ENCODE peak calls at places on chromosomes 4 and X, in nine cellular contexts. U is stimulated activated CD4-positive, alpha-beta T cell treated with anti-CD3 and anti-CD28 coated beads, Interleukin-1b, Interleukin-23, amount 100 ng/mL, for 24 hours; G is endothelial cell; I is ELR; P is progenitor cell of endocrine pancreas; Q is IMR-90; N is coronary artery; B is psoas muscle; W is SJSA1. D is an unnamed sample.

GRCh38 chr4:3314706-3315260 is 22.0 kb downstream of the RGS12 start:
- DNase-seq in U (no peak), G (no peak), I (no peak), P (no peak), Q (no peak), N (peak; percentile 47), B (no peak), W (no peak), D (no peak)

GRCh38 chrX:356385-357034 is 30.2 kb downstream of the PPP2R3B start:
- DNase-seq in U (no peak), G (no peak), I (peak; percentile 91), P (no peak), Q (peak; percentile 64), N (no peak), B (no peak), W (no peak), D (no peak)

GRCh38 chr4:71132486-71132885 is 139.0 kb downstream of the DCK start:
- DNase-seq in U (no peak), G (no peak), I (peak; percentile 56), P (no peak), Q (peak; percentile 60), N (no peak), B (no peak), W (no peak), D (no peak)

GRCh38 chrX:115650916-115651315 is 89.9 kb downstream of the PLS3 start:
- DNase-seq in U (no peak), G (peak; percentile 45), I (peak; percentile 48), P (peak; percentile 39), Q (peak; percentile 47), N (no peak), B (no peak), W (peak; percentile 45), D (peak; percentile 28)

GRCh38 chr4:26132858-26133257 is 188.0 kb upstream of the RBPJ start:
- DNase-seq in U (no peak), G (no peak), I (no peak), P (no peak), Q (no peak), N (no peak), B (no peak), W (no peak), D (no peak)

GRCh38 chrX:150355898-150356297 is 7.2 kb upstream of the MAMLD1 start:
- DNase-seq in U (no peak), G (no peak), I (no peak), P (no peak), Q (no peak), N (no peak), B (no peak), W (no peak), D (no peak)

GRCh38 chr4:170193496-170193895 is 103.7 kb upstream of the AADAT start:
- DNase-seq in U (no peak), G (no peak), I (no peak), P (no peak), Q (no peak), N (no peak), B (no peak), W (no peak), D (no peak)

GRCh38 chr4:10050171-10051120 is 29.1 kb upstream of the SLC2A9 start:
- DNase-seq in U (no peak), G (no peak), I (no peak), P (no peak), Q (no peak), N (no peak), B (no peak), W (no peak), D (peak; percentile 17)

GRCh38 chrX:19283597-19284339 is 60.0 kb upstream of the PDHA1 start:
- DNase-seq in U (no peak), G (no peak), I (no peak), P (no peak), Q (no peak), N (no peak), B (no peak), W (no peak), D (no peak)

GRCh38 chrX:1598021-1598875 is 6.8 kb downstream of the AKAP17A start:
- DNase-seq in U (no peak), G (no peak), I (no peak), P (no peak), Q (no peak), N (no peak), B (no peak), W (peak; percentile 42), D (no peak)

GRCh38 chr4:153154010-153154975 is 50.0 kb upstream of the TRIM2 start:
- DNase-seq in U (no peak), G (no peak), I (peak; percentile 67), P (no peak), Q (peak; percentile 68), N (no peak), B (no peak), W (peak; percentile 50), D (peak; percentile 34)

GRCh38 chrX:55220119-55220794 is at the start of gene PAGE5:
- DNase-seq in U (no peak), G (no peak), I (no peak), P (no peak), Q (no peak), N (no peak), B (no peak), W (no peak), D (no peak)

GRCh38 chr4:13647012-13647411 is 19.5 kb upstream of the BOD1L1 start:
- DNase-seq in U (no peak), G (no peak), I (no peak), P (no peak), Q (no peak), N (no peak), B (no peak), W (no peak), D (no peak)

GRCh38 chr4:67933755-67934154 is 29.5 kb downstream of the TMPRSS11A start:
- DNase-seq in U (no peak), G (no peak), I (peak; percentile 7), P (no peak), Q (no peak), N (no peak), B (no peak), W (no peak), D (no peak)

D was measured in Calu3.